ENCODE peak calls at places on chromosomes 11 and 22, in four cellular contexts. One of them, this sample, is unnamed.

GRCh38 chr11:12526789-12527188 is 147.4 kb upstream of the TEAD1 start:
- DNase-seq in CD4-positive, alpha-beta memory T cell: no peak
- DNase-seq in naive thymus-derived CD4-positive, alpha-beta T cell: no peak
- DNase-seq in brain microvascular endothelial cell: peak; percentile 57
- DNase-seq in this sample: no peak

GRCh38 chr22:31271026-31271425 is 21.3 kb downstream of the PIK3IP1 start:
- DNase-seq in CD4-positive, alpha-beta memory T cell: no peak
- DNase-seq in naive thymus-derived CD4-positive, alpha-beta T cell: no peak
- DNase-seq in brain microvascular endothelial cell: no peak
- DNase-seq in this sample: no peak

GRCh38 chr11:124899376-124900145 is 1.9 kb upstream of the ROBO4 start:
- DNase-seq in CD4-positive, alpha-beta memory T cell: no peak
- DNase-seq in naive thymus-derived CD4-positive, alpha-beta T cell: no peak
- DNase-seq in brain microvascular endothelial cell: no peak
- DNase-seq in this sample: no peak

GRCh38 chr11:130042093-130042591 is 27.6 kb upstream of the APLP2 start:
- DNase-seq in CD4-positive, alpha-beta memory T cell: no peak
- DNase-seq in naive thymus-derived CD4-positive, alpha-beta T cell: no peak
- DNase-seq in brain microvascular endothelial cell: peak; percentile 92
- DNase-seq in this sample: no peak

GRCh38 chr22:45336971-45337431 is 27.3 kb downstream of the FAM118A start:
- DNase-seq in CD4-positive, alpha-beta memory T cell: no peak
- DNase-seq in naive thymus-derived CD4-positive, alpha-beta T cell: peak; percentile 57
- DNase-seq in brain microvascular endothelial cell: no peak
- DNase-seq in this sample: peak; percentile 92

GRCh38 chr11:18634140-18635032 is at the start of gene SPTY2D1:
- DNase-seq in CD4-positive, alpha-beta memory T cell: peak; percentile 98
- DNase-seq in naive thymus-derived CD4-positive, alpha-beta T cell: peak; percentile 98
- DNase-seq in brain microvascular endothelial cell: peak; percentile 100
- DNase-seq in this sample: peak; percentile 99

GRCh38 chr11:72712168-72712721 is 38.0 kb upstream of the PDE2A start:
- DNase-seq in CD4-positive, alpha-beta memory T cell: no peak
- DNase-seq in naive thymus-derived CD4-positive, alpha-beta T cell: no peak
- DNase-seq in brain microvascular endothelial cell: no peak
- DNase-seq in this sample: peak; percentile 77

GRCh38 chr11:130499828-130500227 is 51.4 kb downstream of the ADAMTS15 start:
- DNase-seq in CD4-positive, alpha-beta memory T cell: no peak
- DNase-seq in naive thymus-derived CD4-positive, alpha-beta T cell: no peak
- DNase-seq in brain microvascular endothelial cell: no peak
- DNase-seq in this sample: no peak

GRCh38 chr11:75028321-75029097 is 39.8 kb downstream of the NEU3 start:
- DNase-seq in CD4-positive, alpha-beta memory T cell: no peak
- DNase-seq in naive thymus-derived CD4-positive, alpha-beta T cell: no peak
- DNase-seq in brain microvascular endothelial cell: no peak
- DNase-seq in this sample: no peak

GRCh38 chr11:68942090-68942620 is 38.5 kb downstream of the IGHMBP2 start:
- DNase-seq in CD4-positive, alpha-beta memory T cell: no peak
- DNase-seq in naive thymus-derived CD4-positive, alpha-beta T cell: no peak
- DNase-seq in brain microvascular endothelial cell: no peak
- DNase-seq in this sample: no peak

GRCh38 chr11:76155455-76156232 is 50.7 kb downstream of the WNT11 start:
- DNase-seq in CD4-positive, alpha-beta memory T cell: no peak
- DNase-seq in naive thymus-derived CD4-positive, alpha-beta T cell: no peak
- DNase-seq in brain microvascular endothelial cell: no peak
- DNase-seq in this sample: no peak

GRCh38 chr11:76152086-76152658 is 54.1 kb downstream of the WNT11 start:
- DNase-seq in CD4-positive, alpha-beta memory T cell: peak; percentile 67
- DNase-seq in naive thymus-derived CD4-positive, alpha-beta T cell: peak; percentile 46
- DNase-seq in brain microvascular endothelial cell: peak; percentile 53
- DNase-seq in this sample: peak; percentile 90

GRCh38 chr11:76151561-76152085 is 54.7 kb downstream of the WNT11 start:
- DNase-seq in CD4-positive, alpha-beta memory T cell: no peak
- DNase-seq in naive thymus-derived CD4-positive, alpha-beta T cell: no peak
- DNase-seq in brain microvascular endothelial cell: no peak
- DNase-seq in this sample: no peak

GRCh38 chr11:76153609-76153949 is 52.7 kb downstream of the WNT11 start:
- DNase-seq in CD4-positive, alpha-beta memory T cell: no peak
- DNase-seq in naive thymus-derived CD4-positive, alpha-beta T cell: no peak
- DNase-seq in brain microvascular endothelial cell: peak; percentile 19
- DNase-seq in this sample: peak; percentile 7

DNA sequence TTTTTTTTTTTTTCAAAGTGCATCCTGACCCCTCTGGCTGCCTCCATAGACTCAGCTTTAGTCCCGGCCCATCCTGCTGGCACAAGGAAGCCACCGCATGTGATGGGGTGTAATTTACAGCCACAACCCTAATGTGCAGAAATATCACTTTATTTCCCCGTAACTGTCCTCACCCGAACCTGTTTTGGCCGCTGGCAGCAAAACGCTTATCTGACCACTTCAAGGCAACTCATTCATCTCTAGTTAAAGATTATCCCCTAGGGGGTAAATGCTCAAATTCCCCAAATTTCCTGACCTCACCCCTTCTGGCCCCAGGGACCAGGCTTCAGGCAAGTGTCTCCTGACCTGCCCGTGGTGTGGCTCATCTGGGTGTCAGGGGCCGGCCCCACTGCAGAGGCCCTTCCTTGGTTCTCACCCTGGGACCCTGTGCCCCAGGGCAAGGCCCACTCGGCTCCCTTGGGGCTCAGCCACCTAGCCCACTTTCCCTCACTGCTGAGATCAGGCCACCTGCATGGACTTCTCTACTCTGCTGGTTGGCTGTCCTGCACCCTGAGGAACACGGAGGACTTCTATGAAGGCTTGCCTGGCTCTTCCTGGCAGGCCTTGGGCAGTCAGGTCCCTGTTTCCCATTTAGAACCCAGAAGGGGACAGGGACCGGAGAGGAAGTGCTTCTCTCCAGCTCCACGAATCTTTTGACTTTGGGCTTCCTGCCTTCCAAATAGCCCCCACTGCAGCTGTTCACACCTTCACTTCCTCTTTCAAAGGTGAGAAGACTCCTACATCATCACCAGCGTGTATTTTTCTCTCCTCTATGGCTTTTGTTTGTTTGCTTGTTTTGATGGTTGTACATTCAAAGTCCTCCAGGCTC is 53.3 kb downstream of the WNT11 start:
- DNase-seq in CD4-positive, alpha-beta memory T cell: no peak
- DNase-seq in naive thymus-derived CD4-positive, alpha-beta T cell: no peak
- DNase-seq in brain microvascular endothelial cell: no peak
- DNase-seq in this sample: no peak
- H3K4me3 ChIP-seq in CD4-positive, alpha-beta memory T cell: no peak overlapping the region
- H3K4me3 ChIP-seq in naive thymus-derived CD4-positive, alpha-beta T cell: peak overlapping the region; percentile 54
- H3K4me3 ChIP-seq in brain microvascular endothelial cell: peak overlapping the region; percentile 49
- H3K4me3 ChIP-seq in this sample: no peak overlapping the region

GRCh38 chr11:48055292-48056132 is 75.2 kb downstream of the PTPRJ start:
- DNase-seq in CD4-positive, alpha-beta memory T cell: peak; percentile 77
- DNase-seq in naive thymus-derived CD4-positive, alpha-beta T cell: peak; percentile 88
- DNase-seq in brain microvascular endothelial cell: peak; percentile 54
- DNase-seq in this sample: no peak
- H3K4me3 ChIP-seq in CD4-positive, alpha-beta memory T cell: peak overlapping the region; percentile 40
- H3K4me3 ChIP-seq in naive thymus-derived CD4-positive, alpha-beta T cell: peak overlapping the region; percentile 58
- H3K4me3 ChIP-seq in brain microvascular endothelial cell: no peak overlapping the region
- H3K4me3 ChIP-seq in this sample: no peak overlapping the region

DNA sequence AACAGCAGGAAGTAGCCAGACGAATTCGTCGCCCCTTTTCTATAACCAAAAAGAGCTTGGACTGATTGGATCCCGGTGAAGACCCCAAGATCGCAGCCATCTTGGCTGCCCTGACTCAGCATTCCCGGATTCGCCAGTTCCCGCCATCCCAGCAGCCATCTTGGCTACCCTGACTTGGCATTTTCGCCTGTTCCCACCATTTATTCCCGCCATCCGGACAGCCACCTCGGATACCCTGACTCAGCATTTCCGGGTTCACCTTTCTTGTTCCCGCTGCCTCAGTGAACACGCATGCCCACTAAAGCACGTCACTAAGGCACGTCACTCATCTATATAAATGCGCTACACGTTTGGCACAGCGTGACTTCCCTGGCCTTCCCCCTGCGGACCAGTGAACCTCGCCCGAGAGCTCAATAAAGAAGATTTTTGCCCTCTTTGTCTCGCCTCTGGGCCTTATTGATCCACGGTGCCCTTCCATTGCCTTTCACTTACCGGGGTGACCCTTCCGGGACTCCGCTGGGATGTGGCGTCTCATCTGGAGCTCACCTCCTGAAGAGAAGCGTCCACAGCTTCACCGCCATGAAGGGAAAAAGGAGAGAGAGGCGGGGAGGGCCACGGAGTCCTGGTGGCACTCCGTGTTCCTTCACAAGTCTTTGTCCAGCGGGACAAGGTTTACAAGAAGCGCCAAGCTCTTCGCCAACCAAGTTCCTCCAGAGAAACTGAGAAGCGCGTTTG is 4.0 kb upstream of the OR56A3 start:
- DNase-seq in CD4-positive, alpha-beta memory T cell: no peak
- DNase-seq in naive thymus-derived CD4-positive, alpha-beta T cell: no peak
- DNase-seq in brain microvascular endothelial cell: no peak
- DNase-seq in this sample: no peak
- H3K4me3 ChIP-seq in CD4-positive, alpha-beta memory T cell: no peak overlapping the region
- H3K4me3 ChIP-seq in naive thymus-derived CD4-positive, alpha-beta T cell: no peak overlapping the region
- H3K4me3 ChIP-seq in brain microvascular endothelial cell: no peak overlapping the region
- H3K4me3 ChIP-seq in this sample: no peak overlapping the region

GRCh38 chr11:6646631-6647281 is 8.9 kb downstream of the DCHS1 start:
- DNase-seq in CD4-positive, alpha-beta memory T cell: peak; percentile 22
- DNase-seq in naive thymus-derived CD4-positive, alpha-beta T cell: peak; percentile 33
- DNase-seq in brain microvascular endothelial cell: no peak
- DNase-seq in this sample: no peak
- H3K4me3 ChIP-seq in CD4-positive, alpha-beta memory T cell: peak overlapping the region; percentile 8
- H3K4me3 ChIP-seq in naive thymus-derived CD4-positive, alpha-beta T cell: peak overlapping the region; percentile 35
- H3K4me3 ChIP-seq in brain microvascular endothelial cell: peak overlapping the region; percentile 12
- H3K4me3 ChIP-seq in this sample: no peak overlapping the region